ENCODE peak calls at places on chromosomes 4 and X, in six cellular contexts. D, S, N, H, C and T are unnamed samples.

GRCh38 chrX:103212749-103213457 is 2.0 kb upstream of the BEX4 start:
- DNase-seq in D (no peak), C (no peak), H (no peak), S (no peak), N (no peak), T (no peak)

GRCh38 chrX:152821145-152821765 is 9.3 kb downstream of the CETN2 start:
- DNase-seq in C (peak), S (no peak), D (peak), H (peak), N (peak), T (peak)

GRCh38 chr4:76526585-76526990 is 91.6 kb downstream of the SHROOM3 start:
- DNase-seq in N (no peak), D (no peak), S (no peak), C (peak), H (peak), T (no peak)

GRCh38 chr4:75653845-75654503 is 19.2 kb downstream of the G3BP2 start:
- DNase-seq in D (peak), H (peak), N (no peak), S (no peak), C (peak), T (peak)

GRCh38 chr4:31365006-31365690 is 645.0 kb downstream of the PCDH7 start:
- DNase-seq in S (no peak), H (no peak), D (no peak), C (no peak), N (no peak), T (no peak)

GRCh38 chr4:2395038-2395437 is 23.4 kb downstream of the ZFYVE28 start:
- DNase-seq in D (no peak), N (no peak), H (no peak), C (no peak), S (no peak), T (peak)

GRCh38 chr4:144820115-144820514 is 174.2 kb downstream of the HHIP start:
- DNase-seq in N (no peak), C (no peak), S (no peak), H (no peak), D (no peak), T (peak)

GRCh38 chrX:17689971-17690409 is 47.3 kb upstream of the SCML1 start:
- DNase-seq in C (peak), H (peak), D (peak), S (peak), N (peak), T (peak)

GRCh38 chr4:109826719-109827118 is 1.1 kb upstream of the RRH start:
- DNase-seq in S (no peak), N (peak), H (no peak), D (no peak), C (no peak), T (peak)

DNA sequence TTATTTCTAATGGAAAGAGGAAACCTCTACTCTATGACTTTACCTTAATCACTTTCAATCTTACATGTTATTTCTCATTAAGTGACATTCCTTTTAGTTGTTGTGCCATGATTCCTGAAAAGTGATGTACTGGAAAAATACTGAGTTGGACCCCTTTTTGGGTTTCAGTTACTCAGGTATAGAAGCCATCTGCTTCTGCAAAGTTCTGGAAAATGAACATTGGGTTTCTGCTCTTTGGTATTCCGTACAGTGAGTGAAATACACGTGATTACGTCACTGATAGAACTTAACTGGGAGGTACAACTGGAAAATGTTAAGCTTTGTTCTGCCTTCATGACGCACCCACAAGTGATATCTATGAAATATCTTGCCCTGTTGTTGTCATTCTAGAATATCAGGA is 114.7 kb downstream of the MID1 start:
- DNase-seq in D (no peak), S (no peak), C (no peak), N (no peak), H (no peak), T (no peak)
- TF ChIP-seq BHLHE40 in D (no peak), S (no peak), C (no peak), N (no peak), H (no peak), T (no peak)

DNA sequence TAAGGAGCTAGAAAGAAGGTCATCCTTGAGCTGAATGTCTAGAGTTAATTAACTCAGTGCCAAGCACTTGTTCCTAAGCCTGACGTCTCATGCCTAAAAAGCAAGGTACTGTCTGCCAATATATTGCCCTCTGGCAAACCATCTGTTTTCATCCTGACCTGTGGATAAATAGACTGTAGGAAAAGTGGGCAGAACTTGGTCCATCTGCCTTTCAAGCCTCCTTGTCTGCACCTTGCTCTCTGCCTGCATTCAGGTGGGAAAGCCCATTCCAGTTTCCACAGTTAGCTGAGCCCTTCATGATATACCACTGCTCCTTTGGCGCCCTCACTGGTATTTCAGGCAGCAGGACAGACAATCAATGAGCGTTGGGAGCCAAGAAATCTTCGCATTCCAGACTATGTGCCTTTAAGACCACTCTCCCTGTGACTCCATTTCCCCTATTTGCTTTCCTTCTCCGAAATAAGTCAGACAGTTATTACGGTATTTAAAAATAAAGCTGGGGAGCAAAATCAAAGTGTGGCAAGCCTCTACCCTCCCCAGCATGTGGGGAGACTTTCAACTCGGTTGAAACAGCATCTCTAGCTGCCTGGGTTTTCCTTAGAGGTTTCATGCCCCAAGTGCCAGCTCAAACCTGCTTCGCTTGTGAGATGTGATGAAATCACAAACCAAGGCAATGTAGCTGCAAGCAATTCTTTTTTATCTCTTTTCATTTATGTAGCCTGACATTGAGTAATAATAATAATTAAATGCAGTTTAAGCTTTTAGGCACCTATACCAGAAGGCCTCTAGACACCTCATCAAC is 2.5 kb upstream of the CCDC149 start:
- DNase-seq in N (no peak), H (peak), D (no peak), C (no peak), S (no peak), T (no peak)
- TF ChIP-seq BHLHE40 in N (no peak), H (no peak), D (no peak), C (no peak), S (no peak), T (no peak)

GRCh38 chr4:7799306-7799705 is 140.4 kb downstream of the AFAP1 start:
- DNase-seq in H (no peak), D (no peak), C (no peak), S (no peak), N (no peak), T (no peak)

GRCh38 chr4:7799723-7800122 is 139.9 kb downstream of the AFAP1 start:
- DNase-seq in S (no peak), N (no peak), C (no peak), H (no peak), D (no peak), T (no peak)

GRCh38 chr4:7800410-7800809 is 139.3 kb downstream of the AFAP1 start:
- DNase-seq in C (no peak), H (no peak), S (no peak), D (no peak), N (no peak), T (no peak)

GRCh38 chr4:7797330-7797729 is 142.3 kb downstream of the AFAP1 start:
- DNase-seq in D (no peak), S (no peak), N (no peak), C (no peak), H (no peak), T (no peak)

GRCh38 chr4:7798215-7798995 is 141.3 kb downstream of the AFAP1 start:
- DNase-seq in C (peak), N (no peak), D (no peak), H (no peak), S (no peak), T (peak)
- TF ChIP-seq BHLHE40 in C (no peak), N (no peak), D (no peak), H (no peak), S (no peak), T (no peak)

GRCh38 chrX:39852496-39852895 is 245.3 kb downstream of the BCOR start:
- DNase-seq in D (no peak), H (no peak), C (no peak), S (no peak), N (no peak), T (no peak)

GRCh38 chrX:39850630-39851152 is 247.1 kb downstream of the BCOR start:
- DNase-seq in N (peak), C (no peak), D (no peak), S (no peak), H (no peak), T (peak)

GRCh38 chrX:39855748-39856129 is 242.0 kb downstream of the BCOR start:
- DNase-seq in C (peak), N (peak), S (peak), H (no peak), D (no peak), T (peak)

GRCh38 chrX:39854772-39855747 is 242.7 kb downstream of the BCOR start:
- DNase-seq in S (peak), H (no peak), N (peak), D (no peak), C (no peak), T (no peak)

GRCh38 chrX:39853417-39853816 is 244.3 kb downstream of the BCOR start:
- DNase-seq in S (no peak), D (no peak), H (no peak), C (no peak), N (no peak), T (no peak)
- TF ChIP-seq BHLHE40 in S (no peak), D (no peak), H (no peak), C (no peak), N (no peak), T (no peak)

DNA sequence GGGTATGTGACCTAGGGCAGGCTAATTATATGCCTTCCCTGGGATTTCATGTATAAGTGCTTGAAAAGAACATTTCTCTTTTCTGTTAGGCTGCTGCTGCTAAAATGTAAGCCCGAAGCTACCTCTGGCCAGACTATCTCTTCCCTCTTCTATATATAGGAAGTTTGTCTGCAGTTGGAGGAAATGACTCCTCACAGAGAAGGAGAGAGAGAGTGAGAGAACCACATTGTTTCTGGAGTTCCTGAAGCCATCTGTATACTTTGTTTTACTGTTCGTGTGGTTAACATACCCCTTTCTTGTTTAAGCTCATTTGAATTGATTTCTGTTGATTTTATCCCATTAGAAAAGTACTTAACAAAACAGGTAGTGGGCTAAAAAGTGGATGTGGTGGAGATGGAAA is 112.4 kb downstream of the TMA16 start:
- DNase-seq in C (no peak), S (no peak), N (no peak), H (no peak), D (no peak), T (no peak)
- TF ChIP-seq BHLHE40 in C (no peak), S (no peak), N (no peak), H (no peak), D (no peak), T (no peak)

DNA sequence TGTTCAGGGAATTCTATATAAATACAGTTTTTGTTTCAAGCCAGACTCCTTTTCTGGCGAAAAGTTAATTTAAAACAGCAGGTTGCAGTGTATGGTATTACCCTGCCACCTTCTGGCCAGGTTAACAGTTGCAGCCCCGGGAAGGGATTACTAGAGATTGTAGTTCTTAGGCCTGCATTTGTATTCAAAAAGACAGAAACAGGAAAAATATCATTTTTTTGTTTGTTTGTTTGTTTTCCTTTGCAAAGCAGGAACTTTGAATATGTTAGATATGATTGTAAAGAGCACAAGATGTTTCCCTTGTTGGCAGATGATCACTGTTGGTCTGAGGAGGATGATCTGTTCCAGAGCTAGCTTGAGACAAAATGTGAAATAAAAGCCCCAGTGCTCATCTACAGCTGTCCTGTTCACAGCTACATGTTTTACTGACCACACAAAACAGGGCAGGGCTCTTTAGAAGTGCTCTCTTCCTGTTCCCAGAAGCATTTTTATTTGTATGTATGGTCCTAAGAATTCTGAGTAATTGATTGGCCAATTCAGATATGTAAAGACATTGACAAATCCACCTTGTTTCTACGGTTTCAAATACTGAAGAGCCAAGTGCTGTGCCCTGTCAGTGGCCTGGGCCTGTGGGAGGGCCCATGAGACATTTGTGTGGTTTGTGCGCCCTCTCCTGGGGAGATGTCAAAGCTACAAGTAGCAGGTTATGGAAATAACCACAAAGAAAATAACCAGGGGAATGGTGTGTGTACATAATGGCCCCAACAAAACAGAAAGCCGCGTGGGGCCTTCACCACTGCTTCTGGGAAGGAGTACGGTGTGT is 57.9 kb downstream of the CLDN22 start:
- DNase-seq in C (peak), N (peak), H (peak), S (peak), D (peak), T (peak)
- TF ChIP-seq BHLHE40 in C (no peak), N (peak), H (no peak), S (no peak), D (no peak), T (no peak)

DNA sequence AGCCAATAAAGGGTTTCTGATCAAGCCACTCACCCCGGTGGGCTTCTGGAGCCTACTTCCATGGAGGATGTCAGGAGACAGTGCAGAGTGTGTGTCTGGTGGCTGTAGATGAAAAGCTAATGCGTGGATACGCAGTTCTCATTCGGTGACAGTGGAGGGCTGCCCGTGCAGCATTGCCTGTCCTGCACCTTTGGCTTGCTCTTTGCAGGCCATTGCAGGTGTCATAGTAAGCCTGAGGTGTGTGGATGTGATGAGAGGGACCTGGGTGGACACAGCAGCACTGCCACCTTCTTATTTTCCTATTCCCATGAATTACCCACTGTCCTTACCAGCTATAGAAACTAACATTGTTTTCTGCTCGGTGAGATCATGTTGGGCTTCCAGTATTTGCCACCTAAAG is 101.2 kb downstream of the STK32B start:
- DNase-seq in C (no peak), H (no peak), S (no peak), D (no peak), N (no peak), T (no peak)
- TF ChIP-seq BHLHE40 in C (no peak), H (no peak), S (no peak), D (no peak), N (no peak), T (no peak)

GRCh38 chr4:177442623-177443155 is 452 bp upstream of the AGA start:
- DNase-seq in C (peak), D (peak), H (peak), N (no peak), S (peak), T (no peak)
- TF ChIP-seq BHLHE40 in C (no peak), D (no peak), H (no peak), N (no peak), S (no peak), T (no peak)

GRCh38 chr4:128287159-128287870 is at the start of gene PGRMC2:
- DNase-seq in D (peak), C (peak), S (no peak), N (peak), H (no peak), T (peak)
- TF ChIP-seq BHLHE40 in D (no peak), C (no peak), S (no peak), N (no peak), H (no peak), T (no peak)